ENCODE peak calls at places on chromosome 2, in four cellular contexts. Q, W, Y and G are unnamed samples.

GRCh38 chr2:98508690-98509054 is 64.0 kb downstream of the INPP4A start:
- DNase-seq in Q (peak; percentile 24), Y (no peak), W (peak; percentile 68), G (peak; percentile 45)

GRCh38 chr2:213246665-213247281 is 37.5 kb upstream of the SPAG16 start:
- DNase-seq in Y (peak; percentile 18), W (no peak), Q (peak; percentile 49), G (no peak)

GRCh38 chr2:149017116-149017985 is 21.1 kb upstream of the LYPD6B start:
- DNase-seq in Q (peak; percentile 92), Y (peak; percentile 68), W (peak; percentile 65), G (peak; percentile 73)

GRCh38 chr2:11129598-11130449 is 25.4 kb upstream of the SLC66A3 start:
- DNase-seq in Q (peak; percentile 77), Y (peak; percentile 71), W (no peak), G (peak; percentile 79)

GRCh38 chr2:61356261-61356957 is 114.5 kb downstream of the USP34 start:
- DNase-seq in W (no peak), Y (no peak), Q (no peak), G (no peak)

GRCh38 chr2:55511508-55512124 is 7.9 kb upstream of the CFAP36 start:
- DNase-seq in W (no peak), Q (peak; percentile 12), Y (peak; percentile 0), G (no peak)

GRCh38 chr2:52884971-52885370 is 882.6 kb upstream of the CHAC2 start:
- DNase-seq in Q (no peak), Y (no peak), W (no peak), G (no peak)

GRCh38 chr2:230974096-230974913 is 21.6 kb upstream of the SPATA3 start:
- DNase-seq in Y (no peak), Q (no peak), W (no peak), G (no peak)

GRCh38 chr2:135525786-135526185 is 5.2 kb downstream of the ZRANB3 start:
- DNase-seq in Y (no peak), W (no peak), Q (no peak), G (no peak)

GRCh38 chr2:225177098-225177497 is 134.8 kb upstream of the DOCK10 start:
- DNase-seq in W (no peak), Q (peak; percentile 52), Y (no peak), G (no peak)

GRCh38 chr2:29614295-29614830 is 307.0 kb downstream of the ALK start:
- DNase-seq in W (no peak), Y (no peak), Q (no peak), G (no peak)

GRCh38 chr2:30678410-30679137 is 128.7 kb downstream of the CAPN13 start:
- DNase-seq in Y (no peak), Q (no peak), W (no peak), G (no peak)

GRCh38 chr2:180071797-180072196 is 64.7 kb upstream of the CWC22 start:
- DNase-seq in Y (no peak), W (no peak), Q (no peak), G (no peak)

GRCh38 chr2:144456680-144457079 is 63.2 kb downstream of the ZEB2 start:
- DNase-seq in Y (no peak), Q (no peak), W (peak; percentile 38), G (no peak)

GRCh38 chr2:38301340-38301968 is 75.6 kb downstream of the ATL2 start:
- DNase-seq in Q (peak; percentile 5), Y (no peak), W (no peak), G (no peak)

GRCh38 chr2:187438459-187438858 is 9.6 kb downstream of the CALCRL start:
- DNase-seq in Y (no peak), W (no peak), Q (no peak), G (no peak)

GRCh38 chr2:101114268-101114783 is 36.9 kb downstream of the TBC1D8 start:
- DNase-seq in Y (no peak), Q (no peak), W (no peak), G (no peak)

GRCh38 chr2:20108655-20109396 is 57.4 kb upstream of the LAPTM4A start:
- DNase-seq in Y (no peak), Q (no peak), W (no peak), G (no peak)

GRCh38 chr2:20089715-20090464 is 38.5 kb upstream of the LAPTM4A start:
- DNase-seq in W (no peak), Y (no peak), Q (no peak), G (no peak)

GRCh38 chr2:74025971-74026612 is 41.4 kb downstream of the TET3 start:
- DNase-seq in W (no peak), Q (no peak), Y (no peak), G (no peak)

GRCh38 chr2:233259745-233260144 is 8.3 kb downstream of the ATG16L1 start:
- DNase-seq in Y (no peak), Q (no peak), W (no peak), G (no peak)

GRCh38 chr2:217930783-217931563 is 71.8 kb downstream of the TNS1 start:
- DNase-seq in Y (no peak), W (no peak), Q (no peak), G (no peak)

GRCh38 chr2:241041557-241042158 is 43.2 kb downstream of the SNED1 start:
- DNase-seq in Y (no peak), W (no peak), Q (no peak), G (no peak)

GRCh38 chr2:197307933-197308521 is 2.6 kb downstream of the ANKRD44 start:
- DNase-seq in W (no peak), Y (no peak), Q (no peak), G (no peak)

GRCh38 chr2:23589739-23590138 is 204.8 kb downstream of the KLHL29 start:
- DNase-seq in W (peak; percentile 56), Y (no peak), Q (no peak), G (no peak)

GRCh38 chr2:3005859-3006258 is 371.8 kb downstream of the EIPR1 start:
- DNase-seq in Y (no peak), W (no peak), Q (no peak), G (no peak)

GRCh38 chr2:45786030-45786830 is 134.8 kb downstream of the PRKCE start:
- DNase-seq in Q (no peak), W (no peak), Y (no peak), G (no peak)

GRCh38 chr2:181971032-181971431 is 14.6 kb upstream of the PPP1R1C start:
- DNase-seq in Y (no peak), Q (no peak), W (no peak), G (no peak)